ENCODE peak calls at places on chromosomes 6 and 20, in four cellular contexts. A is left lung; F is thyroid gland; K is CD4-positive, alpha-beta T cell. O is an unnamed sample.

GRCh38 chr20:9609892-9610502 is 95.6 kb downstream of the LAMP5 start:
- DNase-seq in A (no peak), K (no peak), F (peak), O (peak)

GRCh38 chr20:55360895-55361294 is 644.4 kb downstream of the CBLN4 start:
- DNase-seq in K (no peak), F (no peak), A (no peak), O (no peak)

GRCh38 chr6:33206864-33207568 is 1.3 kb upstream of the RING1 start:
- DNase-seq in F (no peak), K (no peak), A (no peak), O (peak)

GRCh38 chr6:147178355-147178754 is 25.9 kb upstream of the STXBP5 start:
- DNase-seq in F (no peak), A (no peak), K (no peak), O (no peak)

GRCh38 chr6:75414445-75415021 is 79.1 kb downstream of the FILIP1 start:
- DNase-seq in F (no peak), A (no peak), K (no peak), O (no peak)

GRCh38 chr6:163329991-163330390 is 84.5 kb upstream of the QKI start:
- DNase-seq in K (no peak), A (no peak), F (no peak), O (no peak)

GRCh38 chr6:17867880-17868279 is 119.6 kb downstream of the KIF13A start:
- DNase-seq in F (no peak), A (no peak), K (no peak), O (peak)

GRCh38 chr20:52269327-52269726 is 77.7 kb upstream of the ZFP64 start:
- DNase-seq in F (no peak), A (no peak), K (no peak), O (no peak)

GRCh38 chr6:5990776-5991175 is 15.9 kb downstream of the NRN1 start:
- DNase-seq in K (no peak), F (no peak), A (no peak), O (no peak)

GRCh38 chr6:57130784-57131183 is 40.8 kb downstream of the ZNF451 start:
- DNase-seq in K (no peak), F (no peak), A (no peak), O (no peak)

GRCh38 chr20:9215539-9215938 is 146.7 kb downstream of the PLCB4 start:
- DNase-seq in K (no peak), A (no peak), F (no peak), O (no peak)

GRCh38 chr6:7332090-7332745 is 19.2 kb upstream of the SSR1 start:
- DNase-seq in F (no peak), A (no peak), K (no peak), O (no peak)

GRCh38 chr6:49915035-49915434 is 48.7 kb upstream of the CRISP1 start:
- DNase-seq in F (no peak), K (no peak), A (no peak), O (no peak)

GRCh38 chr6:5275497-5275896 is 14.2 kb downstream of the FARS2 start:
- DNase-seq in K (no peak), A (no peak), F (no peak), O (no peak)

GRCh38 chr20:1121439-1121838 is 3.0 kb downstream of the PSMF1 start:
- DNase-seq in A (no peak), K (no peak), F (no peak), O (no peak)

GRCh38 chr6:125983246-125983945 is 2.9 kb upstream of the TRMT11 start:
- DNase-seq in K (no peak), A (no peak), F (no peak), O (no peak)

GRCh38 chr20:46546293-46546692 is 4.2 kb downstream of the OCSTAMP start:
- DNase-seq in A (no peak), F (no peak), K (no peak), O (no peak)

GRCh38 chr20:11902264-11902663 is 15.4 kb upstream of the BTBD3 start:
- DNase-seq in F (no peak), K (no peak), A (no peak), O (no peak)

GRCh38 chr6:41872102-41872602 is 23.0 kb downstream of the USP49 start:
- DNase-seq in A (peak), F (no peak), K (no peak), O (no peak)

GRCh38 chr20:47150403-47151152 is 205.9 kb downstream of the ZMYND8 start:
- DNase-seq in F (peak), K (no peak), A (no peak), O (peak)

GRCh38 chr6:33170176-33171095 is 21.8 kb downstream of the COL11A2 start:
- DNase-seq in F (no peak), K (no peak), A (no peak), O (no peak)

GRCh38 chr6:34132486-34133185 is 13.3 kb downstream of the GRM4 start:
- DNase-seq in K (peak), A (no peak), F (peak), O (peak)

GRCh38 chr6:8282380-8282779 is 153.0 kb downstream of the SLC35B3 start:
- DNase-seq in F (no peak), A (peak), K (no peak), O (no peak)

GRCh38 chr20:46696791-46697279 is 7.6 kb upstream of the TP53RK start:
- DNase-seq in A (no peak), K (no peak), F (no peak), O (no peak)

GRCh38 chr6:147397306-147397705 is 111.2 kb upstream of the SAMD5 start:
- DNase-seq in K (no peak), F (no peak), A (no peak), O (no peak)

GRCh38 chr20:46629341-46629740 is 21.9 kb downstream of the SLC13A3 start:
- DNase-seq in F (no peak), K (no peak), A (no peak), O (no peak)

GRCh38 chr6:142523485-142523884 is 221.7 kb downstream of the ADGRG6 start:
- DNase-seq in A (no peak), K (no peak), F (no peak), O (no peak)

GRCh38 chr6:143223895-143224294 is 163.2 kb downstream of the AIG1 start:
- DNase-seq in F (no peak), K (no peak), A (no peak), O (no peak)

GRCh38 chr6:13923527-13924145 is 1.1 kb upstream of the RNF182 start:
- DNase-seq in K (no peak), F (peak), A (no peak), O (no peak)

GRCh38 chr6:36967301-36967700 is 12.8 kb downstream of the PI16 start:
- DNase-seq in A (no peak), K (no peak), F (no peak), O (no peak)

GRCh38 chr6:31453259-31453658 is 44.7 kb upstream of the MICB start:
- DNase-seq in F (no peak), A (no peak), K (no peak), O (no peak)

GRCh38 chr6:68826501-68826900 is 191.4 kb downstream of the ADGRB3 start:
- DNase-seq in K (no peak), A (no peak), F (no peak), O (no peak)

DNA sequence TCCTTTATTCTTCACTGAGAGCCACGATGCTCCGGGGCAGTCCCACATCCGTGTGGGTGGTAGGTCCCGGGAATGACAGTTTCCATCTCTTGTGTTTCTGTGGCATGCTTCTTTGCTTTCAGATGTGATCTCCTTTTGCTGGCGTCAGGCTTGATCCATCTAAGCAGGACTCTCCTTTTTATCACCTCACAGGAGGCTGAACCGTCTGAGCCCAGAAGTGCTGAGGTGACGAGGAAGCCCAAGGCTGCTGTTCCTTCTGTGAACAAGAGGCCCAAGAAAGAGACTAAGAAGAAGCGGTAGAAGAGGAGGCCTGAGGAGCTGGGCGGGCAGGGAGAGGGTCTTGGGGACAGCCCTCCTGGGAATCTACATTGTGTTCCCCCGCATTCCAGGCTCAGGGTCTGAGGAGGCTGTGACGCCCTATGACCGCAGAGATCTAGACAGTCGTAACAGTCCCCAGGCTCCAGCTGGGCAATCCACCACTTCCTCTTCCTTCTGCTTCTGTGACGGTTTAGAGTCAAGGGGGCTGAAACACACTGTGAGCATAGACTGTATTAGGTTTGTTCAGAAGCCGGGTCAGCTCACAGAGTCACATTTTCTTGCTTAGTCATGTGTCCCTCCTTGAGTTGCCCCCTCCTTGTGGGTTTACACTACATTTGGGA is 26.8 kb downstream of the MANBAL start:
- DNase-seq in K (no peak), A (no peak), F (no peak), O (no peak)
- H3K27ac ChIP-seq in K (peak), A (peak), F (peak), O (peak)

DNA sequence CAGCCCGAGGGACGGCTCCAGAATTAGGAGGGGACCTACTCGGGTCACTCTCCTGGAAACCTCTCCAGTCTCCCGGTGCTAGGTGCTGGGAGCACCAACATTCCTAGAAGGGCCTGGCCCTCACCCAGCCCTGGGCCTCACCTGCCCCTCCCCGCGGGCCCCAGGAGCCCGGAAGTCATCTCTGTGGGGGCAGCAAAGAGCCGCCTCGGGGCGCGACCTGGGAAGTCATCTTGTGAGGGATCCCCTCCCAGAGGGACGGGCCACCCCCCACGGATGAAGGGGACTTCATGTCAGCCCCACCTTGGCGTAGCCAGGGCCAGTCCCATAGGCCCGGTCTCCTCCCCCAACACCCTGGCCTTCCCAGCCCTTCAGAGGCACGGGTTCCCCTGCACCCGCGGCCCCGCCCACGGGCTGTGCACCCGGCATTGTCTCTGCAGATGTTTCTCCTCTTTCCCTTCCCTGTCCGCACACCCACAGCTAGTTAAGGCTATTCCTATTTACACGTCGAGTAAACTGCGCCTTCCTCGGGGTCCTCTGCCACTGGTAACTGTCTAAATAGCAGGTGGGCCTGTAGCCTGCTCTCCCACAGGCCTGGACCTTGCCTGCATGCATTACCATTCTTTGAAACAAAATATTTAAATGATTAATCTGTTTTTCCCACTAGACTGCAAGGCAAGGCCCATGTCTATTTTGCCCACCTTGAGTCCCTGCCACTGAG is 896 bp upstream of the RNASET2 start:
- DNase-seq in A (peak), F (peak), K (no peak), O (peak)
- TF ChIP-seq CTCF in A (no peak), F (no peak), K (no peak), O (no peak)

GRCh38 chr20:37997516-37997915 is 35.7 kb downstream of the TTI1 start:
- DNase-seq in K (no peak), F (no peak), A (no peak), O (no peak)

GRCh38 chr20:37995856-37996625 is 37.2 kb downstream of the TTI1 start:
- DNase-seq in K (no peak), A (no peak), F (peak), O (no peak)

GRCh38 chr20:37991506-37992302 is 41.6 kb downstream of the TTI1 start:
- DNase-seq in F (no peak), A (no peak), K (no peak), O (no peak)

GRCh38 chr20:37992802-37993538 is 40.3 kb downstream of the TTI1 start:
- DNase-seq in K (no peak), F (peak), A (no peak), O (peak)

DNA sequence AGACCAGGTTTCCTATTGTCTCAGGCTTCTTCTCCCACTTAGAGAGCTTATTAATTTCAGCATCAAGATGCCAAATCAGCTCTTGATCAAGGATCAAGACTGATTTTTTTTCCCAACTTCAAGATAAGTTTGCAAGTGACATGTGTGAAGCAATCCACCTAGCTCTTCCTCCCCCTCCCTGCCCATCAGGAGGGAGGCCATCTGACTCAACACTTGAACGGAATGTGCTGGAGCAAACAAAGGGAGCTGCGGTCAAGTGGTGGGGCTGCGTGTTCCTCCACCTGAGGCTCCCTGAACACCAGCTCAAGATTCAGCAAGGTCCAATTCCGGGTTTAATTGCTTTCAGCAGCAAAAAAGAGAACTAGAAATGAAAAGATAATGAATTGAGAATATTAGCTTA is 38.7 kb downstream of the TTI1 start:
- DNase-seq in F (peak), K (no peak), A (no peak), O (peak)
- H3K27ac ChIP-seq in F (peak), K (no peak), A (no peak), O (peak)

GRCh38 chr6:96626749-96627353 is 63.9 kb downstream of the FHL5 start:
- DNase-seq in K (no peak), A (no peak), F (no peak), O (peak)

GRCh38 chr6:96620851-96621250 is 57.9 kb downstream of the FHL5 start:
- DNase-seq in A (no peak), F (no peak), K (no peak), O (no peak)

GRCh38 chr6:96621983-96622382 is 59.1 kb downstream of the FHL5 start:
- DNase-seq in A (no peak), K (no peak), F (no peak), O (no peak)

DNA sequence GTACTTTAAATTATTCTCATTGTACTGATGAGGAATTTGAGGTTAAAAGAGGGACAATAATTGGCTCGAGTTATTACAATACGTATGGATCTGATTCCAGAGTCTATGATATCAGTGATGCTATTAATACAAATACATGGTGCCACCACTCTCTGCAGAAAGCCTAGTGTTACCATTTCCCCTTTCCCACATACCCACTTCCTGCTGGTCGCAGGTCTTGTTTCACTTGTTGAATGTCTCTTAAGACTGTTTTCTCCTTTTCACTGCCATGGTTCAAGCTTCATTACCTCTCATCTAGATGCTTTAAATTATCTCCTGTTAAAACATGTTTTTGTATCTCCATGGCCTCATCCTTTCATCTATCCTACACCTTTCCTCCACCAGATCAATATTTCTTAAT is 62.0 kb downstream of the FHL5 start:
- DNase-seq in F (no peak), K (no peak), A (no peak), O (no peak)
- TF ChIP-seq CTCF in F (no peak), K (no peak), A (no peak), O (no peak)

GRCh38 chr20:14986026-14986655 is 648.7 kb upstream of the FLRT3 start:
- DNase-seq in K (no peak), A (no peak), F (peak), O (peak)
- H3K27ac ChIP-seq in K (no peak), A (peak), F (peak), O (no peak)

DNA sequence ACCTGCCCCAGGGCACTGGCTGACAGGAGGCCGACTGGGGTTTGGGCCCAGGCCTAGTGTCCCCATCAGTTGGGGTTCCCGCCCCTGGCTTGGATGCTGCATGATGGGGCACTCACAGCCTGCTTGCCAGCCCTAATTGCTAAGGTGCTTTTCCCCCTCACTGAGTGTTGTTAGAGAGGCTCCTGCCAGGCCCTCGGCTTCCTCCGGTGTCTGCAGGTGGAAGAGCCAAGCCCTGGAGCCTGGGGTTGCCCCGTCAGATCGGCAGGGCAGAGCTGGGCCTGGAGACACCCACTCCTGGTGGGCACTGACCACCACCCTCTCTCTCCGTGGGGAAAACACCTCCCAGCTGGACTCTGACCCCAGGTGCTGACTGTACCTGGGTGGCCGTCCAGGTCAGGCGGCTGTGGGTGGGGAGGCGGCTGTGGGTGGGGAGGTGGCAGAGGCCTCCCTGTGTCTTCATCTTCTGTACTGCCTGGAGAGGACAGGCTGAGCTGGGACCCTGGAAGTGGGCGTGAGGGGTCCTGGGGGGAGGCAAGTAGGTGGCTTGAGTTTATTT is 6.0 kb upstream of the CABLES2 start:
- DNase-seq in F (no peak), A (no peak), K (no peak), O (no peak)
- TF ChIP-seq CTCF in F (no peak), A (no peak), K (no peak), O (no peak)

GRCh38 chr20:58895796-58896180 is 43.3 kb downstream of the GNAS start:
- DNase-seq in K (no peak), A (no peak), F (peak), O (no peak)
- H3K27ac ChIP-seq in K (no peak), A (no peak), F (peak), O (no peak)

GRCh38 chr6:134315189-134315588 is 2.7 kb downstream of the SGK1 start:
- DNase-seq in K (no peak), F (no peak), A (no peak), O (no peak)

GRCh38 chr6:134315974-134316391 is 1.9 kb downstream of the SGK1 start:
- DNase-seq in F (no peak), K (no peak), A (no peak), O (no peak)

GRCh38 chr6:134318396-134319281 is 727 bp upstream of the SGK1 start:
- DNase-seq in F (peak), A (no peak), K (no peak), O (no peak)

GRCh38 chr6:134316733-134317431 is 1.0 kb downstream of the SGK1 start:
- DNase-seq in K (no peak), A (no peak), F (no peak), O (no peak)

GRCh38 chr6:134317471-134318131 is at the start of gene SGK1:
- DNase-seq in F (peak), K (peak), A (no peak), O (peak)
- TF ChIP-seq CTCF in F (no peak), K (no peak), A (no peak), O (no peak)

DNA sequence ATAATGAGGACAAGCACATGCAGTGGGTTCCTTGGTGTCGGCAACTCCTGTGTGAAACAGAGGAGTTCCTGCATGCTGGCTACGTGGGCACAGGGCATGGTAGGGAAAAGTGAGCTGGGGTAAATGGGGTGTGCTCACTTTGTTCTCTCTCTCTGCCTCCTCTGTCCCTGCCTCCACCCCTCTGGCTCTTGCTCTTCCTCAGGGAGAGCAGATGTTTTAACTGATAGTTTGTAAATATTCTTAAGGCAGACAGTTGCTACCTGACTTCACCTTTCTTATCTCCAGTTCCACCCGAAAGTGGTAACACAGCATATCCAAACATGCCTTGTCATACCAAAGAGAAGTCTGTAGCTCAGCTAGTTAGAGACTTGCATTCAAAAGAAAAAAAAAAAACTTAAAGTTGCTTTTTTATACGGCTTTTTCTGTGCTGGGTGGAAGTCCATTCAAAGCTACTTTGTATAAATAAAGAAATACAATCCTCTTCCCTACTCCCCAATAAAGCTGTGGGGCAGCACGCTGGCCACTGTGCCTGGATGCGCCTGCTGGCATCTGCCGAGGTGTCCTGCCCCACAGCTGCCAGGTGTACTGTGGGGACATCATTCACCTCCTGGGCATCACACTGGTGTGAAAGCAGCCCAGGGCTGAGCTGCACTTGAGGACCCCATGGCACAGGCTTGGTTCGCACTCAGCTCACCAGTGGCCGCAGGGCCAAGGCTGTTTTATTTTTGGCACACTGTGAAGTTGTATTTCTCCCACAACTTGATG is 93.6 kb downstream of the FOXC1 start:
- DNase-seq in F (no peak), K (no peak), A (no peak), O (no peak)
- H3K27ac ChIP-seq in F (no peak), K (no peak), A (no peak), O (no peak)

O was measured in RWPE1.